ENCODE peak calls at places on chromosomes 3 and 15, in ten cellular contexts. M is RWPE1, U is dorsolateral prefrontal cortex, T is SK-N-SH, P is A549, O is right atrium auricular region, S is fibroblast of mammary gland, E is tibial nerve, L is fibroblast of pulmonary artery, G is sigmoid colon. W is an unnamed sample.

GRCh38 chr3:48186993-48187578 is 1.1 kb downstream of the CDC25A start:
- DNase-seq in E (no peak), U (no peak), S (peak; percentile 26), G (no peak), M (no peak), L (peak; percentile 33), T (no peak), O (no peak), P (no peak), W (no peak)

GRCh38 chr3:186427627-186428026 is 65.6 kb upstream of the DGKG start:
- DNase-seq in S (no peak), O (no peak), U (no peak), M (no peak), G (no peak), P (no peak), E (no peak), L (no peak), T (peak; percentile 34), W (no peak)

GRCh38 chr3:10992017-10992945 is at the start of gene SLC6A1:
- DNase-seq in G (no peak), S (no peak), O (peak; percentile 60), M (no peak), L (no peak), E (peak; percentile 15), P (no peak), T (peak; percentile 82), U (peak; percentile 78), W (no peak)

GRCh38 chr15:62977952-62978811 is 64.4 kb upstream of the TPM1 start:
- DNase-seq in G (no peak), U (no peak), E (no peak), T (no peak), P (no peak), O (no peak), M (no peak), S (peak; percentile 48), L (peak; percentile 89), W (peak; percentile 74)

GRCh38 chr3:175980731-175981130 is 1121.6 kb downstream of the NAALADL2 start:
- DNase-seq in M (no peak), G (no peak), U (no peak), O (no peak), P (no peak), T (no peak), E (no peak), L (peak; percentile 6), S (no peak), W (no peak)

GRCh38 chr15:32838820-32839219 is 121.0 kb downstream of the GREM1 start:
- DNase-seq in E (no peak), P (peak; percentile 29), L (peak; percentile 64), T (no peak), O (no peak), U (peak; percentile 75), M (no peak), G (no peak), S (peak; percentile 98), W (no peak)

GRCh38 chr3:136831461-136831860 is 12.5 kb downstream of the SLC35G2 start:
- DNase-seq in S (no peak), P (no peak), G (no peak), L (no peak), O (no peak), M (no peak), E (no peak), U (no peak), T (no peak), W (no peak)

GRCh38 chr15:71747128-71748083 is 62.9 kb upstream of the NR2E3 start:
- DNase-seq in E (no peak), U (no peak), S (peak; percentile 95), M (peak; percentile 90), O (no peak), T (no peak), L (peak; percentile 68), G (no peak), P (peak; percentile 98), W (no peak)

GRCh38 chr3:104429727-104430126 is 937.0 kb upstream of the ALCAM start:
- DNase-seq in G (no peak), S (no peak), P (no peak), O (no peak), E (no peak), T (no peak), M (no peak), L (no peak), U (no peak), W (no peak)

GRCh38 chr3:101850327-101851048 is 1.2 kb downstream of the NFKBIZ start:
- DNase-seq in S (peak; percentile 85), U (no peak), P (no peak), O (no peak), G (no peak), T (peak; percentile 23), E (no peak), M (no peak), L (peak; percentile 79), W (no peak)

GRCh38 chr3:139975592-139976360 is 40.8 kb downstream of the CLSTN2 start:
- DNase-seq in P (no peak), G (no peak), U (no peak), T (peak; percentile 32), M (no peak), E (no peak), L (no peak), O (no peak), S (no peak), W (no peak)

DNA sequence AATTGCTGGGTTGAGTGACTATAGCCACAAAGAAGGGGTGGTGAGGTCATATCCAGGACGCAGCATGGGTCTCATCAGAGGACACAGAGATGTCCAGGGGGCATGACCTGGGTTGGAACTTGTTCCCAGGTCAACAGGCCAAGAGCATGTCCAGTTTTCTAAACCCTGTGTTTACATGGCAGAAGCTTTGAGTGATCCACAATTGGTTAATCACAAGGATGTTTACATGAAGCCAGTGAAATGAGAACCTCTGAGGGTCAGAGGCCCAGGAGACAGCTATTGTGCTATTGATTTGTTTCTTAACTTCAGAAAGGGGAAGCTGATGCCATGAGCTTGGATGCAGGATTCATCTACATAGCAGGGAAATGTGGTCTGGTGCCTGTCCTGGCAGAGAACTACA is 42.2 kb upstream of the TOPBP1 start:
- DNase-seq in O (no peak), U (no peak), P (no peak), S (no peak), T (no peak), L (no peak), M (no peak), G (no peak), E (no peak), W (no peak)
- TF ChIP-seq CTCF in O (no peak), U (no peak), P (no peak), S (no peak), T (no peak), L (no peak), M (no peak), G (no peak), E (no peak), W (no peak)

DNA sequence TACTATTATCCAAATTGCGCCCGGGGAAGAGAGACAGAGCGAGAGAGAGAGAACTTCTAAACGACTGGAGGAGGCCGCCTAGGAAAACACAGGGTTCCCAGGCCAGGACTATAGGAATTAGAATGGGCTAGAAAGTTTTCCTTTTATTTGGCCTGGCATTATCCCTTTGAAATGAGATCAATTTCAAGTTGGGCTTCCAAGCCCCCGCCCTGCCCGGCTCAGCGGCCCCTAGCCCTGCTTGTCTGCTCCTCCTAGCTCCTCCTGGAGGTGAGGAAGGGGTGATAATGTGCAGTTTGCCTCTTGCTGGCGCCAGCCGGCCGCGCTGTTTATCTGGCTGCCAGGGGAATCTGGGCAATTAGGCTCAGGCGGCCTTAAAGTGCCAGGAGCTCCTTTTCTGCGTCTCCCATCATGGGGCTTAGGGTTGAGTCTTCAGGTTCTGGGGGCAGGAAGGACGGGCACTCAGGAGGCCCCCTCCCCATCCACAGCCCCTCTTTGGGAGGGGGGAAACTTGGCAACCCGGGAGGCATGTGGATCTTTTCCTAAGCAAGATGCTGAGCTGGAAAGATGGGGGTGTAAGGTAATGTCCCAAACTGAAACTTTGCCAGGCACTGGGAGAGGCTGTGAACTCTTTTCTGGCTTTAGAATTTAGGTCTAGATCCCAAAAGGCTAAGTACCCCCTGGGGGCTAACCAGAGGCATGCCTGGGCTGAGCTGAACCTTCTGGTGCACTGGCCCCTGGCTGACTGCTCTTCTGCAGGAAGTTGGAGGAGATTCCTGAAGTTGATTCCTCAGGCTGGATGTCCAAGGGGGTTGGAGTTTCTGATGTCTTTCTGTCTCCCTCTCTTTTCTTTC is 5.5 kb downstream of the SMAD6 start:
- DNase-seq in S (peak; percentile 17), L (peak; percentile 55), O (no peak), T (peak; percentile 90), E (no peak), P (peak; percentile 63), M (no peak), G (peak; percentile 75), U (no peak), W (no peak)
- TF ChIP-seq CTCF in S (peak; percentile 6), L (peak; percentile 30), O (peak; percentile 25), T (peak; percentile 41), E (no peak), P (peak; percentile 41), M (no peak), G (no peak), U (no peak), W (no peak)

GRCh38 chr3:150843241-150843640 is 62.0 kb downstream of the MINDY4B start:
- DNase-seq in U (no peak), M (no peak), L (no peak), S (no peak), G (no peak), T (no peak), P (no peak), O (no peak), E (no peak), W (no peak)

GRCh38 chr3:150844484-150844883 is 60.8 kb downstream of the MINDY4B start:
- DNase-seq in S (no peak), T (no peak), E (no peak), G (no peak), U (no peak), L (no peak), P (no peak), O (no peak), M (no peak), W (no peak)

GRCh38 chr3:150840733-150841515 is 64.3 kb downstream of the MINDY4B start:
- DNase-seq in O (no peak), P (no peak), T (no peak), M (no peak), E (no peak), L (no peak), G (no peak), U (no peak), S (no peak), W (no peak)
- TF ChIP-seq CTCF in O (no peak), P (no peak), T (no peak), M (no peak), E (no peak), L (no peak), G (no peak), U (no peak), S (no peak), W (no peak)

DNA sequence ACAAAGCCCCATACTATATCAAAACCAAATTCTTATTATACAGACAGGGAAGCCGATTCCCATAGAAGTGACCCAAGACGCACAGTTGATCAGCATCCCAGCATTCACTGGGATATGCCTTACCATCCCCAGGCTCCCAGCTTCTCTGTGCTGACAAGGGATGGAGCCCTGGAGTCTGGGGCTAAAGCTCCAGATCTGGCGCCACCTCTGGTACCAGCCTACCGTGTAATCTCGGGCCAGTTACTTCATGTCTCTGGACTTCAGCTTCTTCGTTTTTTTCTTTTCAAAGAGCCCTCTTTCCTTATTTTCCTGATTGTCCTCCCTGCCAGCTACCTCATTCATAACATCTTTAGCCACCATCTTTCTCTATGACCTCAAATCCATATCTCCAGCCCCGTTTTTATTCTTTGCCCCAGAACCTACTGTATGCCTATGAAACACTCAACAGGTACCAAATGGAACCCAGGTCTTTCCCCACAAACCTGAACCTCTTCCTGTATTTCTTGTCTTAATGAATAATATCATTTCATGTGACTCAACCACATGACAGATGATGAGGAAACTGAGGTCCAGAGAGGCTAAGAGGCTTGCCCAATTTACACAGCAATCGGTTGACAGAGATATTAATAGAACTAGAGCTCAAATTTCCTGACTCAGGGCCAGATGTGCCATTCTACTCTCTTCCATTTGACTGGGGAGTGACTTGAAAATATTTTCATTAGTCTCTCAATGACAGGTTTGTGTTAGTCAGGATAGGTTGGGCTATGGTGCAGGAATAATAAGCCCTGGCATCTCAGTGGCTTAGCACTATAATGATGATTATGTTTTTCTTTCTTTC is 85.4 kb upstream of the TLE3 start:
- DNase-seq in L (no peak), T (no peak), M (no peak), E (no peak), U (no peak), G (peak; percentile 20), S (no peak), O (no peak), P (peak; percentile 41), W (no peak)
- TF ChIP-seq CTCF in L (no peak), T (no peak), M (no peak), E (no peak), U (no peak), G (no peak), S (peak; percentile 4), O (no peak), P (peak; percentile 14), W (no peak)